ENCODE peak calls at places on chromosome 4, in six cellular contexts. N is Panc1, Y is H1, C is tibial artery, B is colonic mucosa, T is foreskin fibroblast. O is an unnamed sample.

GRCh38 chr4:30714408-30715031 is 5.6 kb upstream of the PCDH7 start:
- DNase-seq in N (no peak), Y (no peak), C (no peak), B (peak; percentile 47), T (no peak), O (no peak)

GRCh38 chr4:108171541-108172230 is 3.0 kb upstream of the LEF1 start:
- DNase-seq in N (no peak), Y (no peak), C (no peak), B (no peak), T (no peak), O (no peak)

GRCh38 chr4:27894951-27895350 is 1034.3 kb downstream of the STIM2 start:
- DNase-seq in N (no peak), Y (no peak), C (no peak), B (no peak), T (no peak), O (no peak)

GRCh38 chr4:55173580-55173979 is 48.2 kb upstream of the KDR start:
- DNase-seq in N (no peak), Y (no peak), C (no peak), B (no peak), T (peak; percentile 50), O (no peak)

GRCh38 chr4:101242441-101242840 is 104.9 kb downstream of the PPP3CA start:
- DNase-seq in N (no peak), Y (no peak), C (no peak), B (no peak), T (no peak), O (no peak)

GRCh38 chr4:168656946-168657473 is 160.2 kb downstream of the PALLD start:
- DNase-seq in N (no peak), Y (no peak), C (no peak), B (no peak), T (no peak), O (no peak)

GRCh38 chr4:11609751-11610150 is 181.1 kb upstream of the HS3ST1 start:
- DNase-seq in N (no peak), Y (no peak), C (no peak), B (no peak), T (no peak), O (no peak)

GRCh38 chr4:6546681-6547447 is 28.1 kb upstream of the MAN2B2 start:
- DNase-seq in N (no peak), Y (peak; percentile 39), C (no peak), B (peak; percentile 27), T (peak; percentile 33), O (peak; percentile 19)

GRCh38 chr4:30950737-30951136 is 230.6 kb downstream of the PCDH7 start:
- DNase-seq in N (no peak), Y (no peak), C (no peak), B (peak; percentile 40), T (no peak), O (no peak)

GRCh38 chr4:23915459-23916132 is 25.7 kb upstream of the PPARGC1A start:
- DNase-seq in N (no peak), Y (no peak), C (no peak), B (no peak), T (no peak), O (no peak)

GRCh38 chr4:27000820-27001219 is 140.2 kb downstream of the STIM2 start:
- DNase-seq in N (no peak), Y (no peak), C (no peak), B (no peak), T (no peak), O (no peak)

GRCh38 chr4:16250665-16251365 is 24.5 kb upstream of the TAPT1 start:
- DNase-seq in N (no peak), Y (no peak), C (no peak), B (no peak), T (peak; percentile 20), O (peak; percentile 35)

GRCh38 chr4:2244947-2245786 is 3.2 kb upstream of the HAUS3 start:
- DNase-seq in N (no peak), Y (no peak), C (no peak), B (no peak), T (no peak), O (no peak)

GRCh38 chr4:22312113-22312512 is 203.8 kb downstream of the ADGRA3 start:
- DNase-seq in N (no peak), Y (no peak), C (no peak), B (no peak), T (no peak), O (no peak)

GRCh38 chr4:99845179-99845578 is 28.6 kb downstream of the DAPP1 start:
- DNase-seq in N (no peak), Y (no peak), C (no peak), B (no peak), T (no peak), O (no peak)

GRCh38 chr4:83240379-83240875 is 44.2 kb downstream of the COQ2 start:
- DNase-seq in N (no peak), Y (no peak), C (no peak), B (no peak), T (no peak), O (no peak)

GRCh38 chr4:23631255-23631950 is 258.4 kb downstream of the PPARGC1A start:
- DNase-seq in N (no peak), Y (no peak), C (no peak), B (no peak), T (no peak), O (no peak)

GRCh38 chr4:110769578-110769977 is 146.7 kb upstream of the PITX2 start:
- DNase-seq in N (no peak), Y (no peak), C (no peak), B (no peak), T (peak; percentile 24), O (no peak)

GRCh38 chr4:152510349-152511147 is 25.3 kb downstream of the FBXW7 start:
- DNase-seq in N (no peak), Y (no peak), C (no peak), B (no peak), T (no peak), O (no peak)

GRCh38 chr4:69831646-69832325 is 28.2 kb downstream of the SULT1E1 start:
- DNase-seq in N (no peak), Y (no peak), C (no peak), B (peak; percentile 43), T (no peak), O (no peak)
- H3K4me3 ChIP-seq in N (no peak overlapping the region), Y (no peak overlapping the region), C (no peak overlapping the region), B (peak overlapping the region; percentile 16), T (no peak overlapping the region), O (no peak overlapping the region)

DNA sequence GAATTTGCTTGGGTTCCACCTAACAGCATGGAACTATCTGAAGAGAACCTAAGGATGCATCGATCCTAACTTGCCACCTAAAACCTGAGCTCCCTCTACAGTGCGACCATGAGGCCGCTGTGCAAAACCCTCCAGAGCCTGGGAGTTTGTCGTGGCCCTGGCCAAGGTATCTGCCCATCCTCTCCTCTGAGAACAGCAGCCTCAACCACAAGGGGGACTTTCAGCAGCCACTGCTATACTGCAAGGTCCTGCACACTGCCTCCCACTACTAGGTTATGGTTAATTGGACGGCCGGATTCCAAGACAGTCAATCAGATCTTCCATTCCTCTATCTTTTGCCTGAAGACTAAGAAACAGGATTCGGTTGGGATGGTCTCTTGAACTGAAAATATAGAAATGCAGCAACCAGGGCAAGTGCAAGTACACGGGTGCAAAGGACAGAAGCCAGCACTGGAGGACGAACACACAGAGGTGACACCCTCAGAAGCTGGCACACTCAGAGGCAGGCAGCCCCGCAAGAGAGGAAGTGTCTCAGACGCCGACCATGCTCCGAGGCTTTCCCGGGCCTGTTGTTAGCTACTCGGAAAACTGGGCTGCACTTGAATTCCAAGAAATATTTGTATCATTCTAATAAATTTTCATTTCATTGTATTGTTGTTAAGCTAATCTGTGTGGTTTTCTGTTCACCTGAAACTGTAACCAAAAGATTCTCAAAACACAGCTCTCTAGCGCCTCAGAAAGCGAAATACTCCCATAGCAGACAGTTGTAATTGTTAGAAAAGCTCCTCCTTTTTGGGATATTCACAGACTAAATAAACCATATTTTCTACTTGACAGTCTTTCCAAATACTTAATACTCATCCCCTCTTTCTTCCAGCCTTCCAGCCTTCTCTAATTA is 63.3 kb downstream of the AFAP1 start:
- DNase-seq in N (no peak), Y (no peak), C (no peak), B (no peak), T (no peak), O (no peak)
- TF ChIP-seq CTCF in N (peak; percentile 66), Y (peak; percentile 39), C (peak; percentile 19), B (no peak), T (peak; percentile 45), O (peak; percentile 43)

DNA sequence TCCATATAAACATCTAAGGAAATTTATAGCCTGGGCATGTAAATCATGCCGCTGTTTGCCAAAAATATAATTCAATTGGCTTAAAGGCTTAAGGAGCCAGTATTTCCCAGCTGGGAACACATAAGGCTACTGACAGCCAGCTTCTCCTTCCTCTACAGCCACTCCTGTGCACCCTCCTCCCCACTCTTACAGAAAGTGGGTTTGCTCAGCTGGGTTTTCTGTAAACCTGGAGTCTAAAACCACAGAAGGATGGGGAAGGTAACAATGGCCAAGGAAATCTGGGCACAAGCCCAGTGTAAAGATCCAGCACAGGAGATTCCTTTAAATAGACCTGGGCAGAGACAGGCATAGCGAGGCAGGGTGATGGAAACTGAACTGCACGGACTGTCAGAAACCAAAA is 18.5 kb downstream of the ACSL1 start:
- DNase-seq in N (no peak), Y (no peak), C (peak; percentile 10), B (no peak), T (no peak), O (no peak)
- H3K4me3 ChIP-seq in N (no peak overlapping the region), Y (no peak overlapping the region), C (no peak overlapping the region), B (no peak overlapping the region), T (no peak overlapping the region), O (no peak overlapping the region)

DNA sequence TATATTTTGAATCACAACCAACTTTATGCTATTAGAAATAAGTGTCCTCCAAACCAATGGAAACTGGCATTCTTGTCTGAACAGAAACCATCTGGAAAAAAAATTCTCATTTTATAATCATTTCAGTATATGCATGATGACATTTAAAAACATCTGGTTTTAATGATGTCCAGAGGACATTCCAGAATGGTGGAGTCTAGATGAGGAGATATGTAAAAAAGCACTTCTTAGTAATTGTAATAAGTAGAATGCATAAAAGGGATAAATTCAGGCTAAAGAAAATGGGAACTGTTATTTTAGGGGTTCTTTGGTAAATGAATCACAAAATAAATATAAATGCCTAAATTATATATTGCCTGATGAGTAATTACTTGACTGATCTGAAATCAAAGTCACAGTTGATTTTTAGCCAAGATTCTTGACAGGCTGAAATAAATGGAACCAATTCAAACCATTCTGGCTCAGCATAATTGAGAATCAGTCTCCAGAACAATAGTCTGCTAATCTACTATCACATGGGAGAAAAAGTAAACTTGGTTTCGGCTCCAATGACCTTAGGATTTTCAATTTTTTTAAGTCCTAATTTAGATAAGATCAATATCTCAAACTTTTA is 636.6 kb downstream of the FAT4 start:
- DNase-seq in N (no peak), Y (no peak), C (no peak), B (no peak), T (peak; percentile 52), O (no peak)
- TF ChIP-seq CTCF in N (no peak), Y (no peak), C (no peak), B (no peak), T (no peak), O (no peak)

GRCh38 chr4:86543080-86543479 is 51.0 kb upstream of the PTPN13 start:
- DNase-seq in N (no peak), Y (no peak), C (no peak), B (no peak), T (no peak), O (no peak)

GRCh38 chr4:86543560-86544312 is 50.4 kb upstream of the PTPN13 start:
- DNase-seq in N (no peak), Y (no peak), C (no peak), B (no peak), T (no peak), O (peak; percentile 18)

GRCh38 chr4:86547140-86547539 is 47.0 kb upstream of the PTPN13 start:
- DNase-seq in N (no peak), Y (no peak), C (no peak), B (no peak), T (no peak), O (no peak)

GRCh38 chr4:86542319-86543027 is 51.6 kb upstream of the PTPN13 start:
- DNase-seq in N (no peak), Y (no peak), C (no peak), B (no peak), T (no peak), O (no peak)

GRCh38 chr4:86544313-86544966 is 49.7 kb upstream of the PTPN13 start:
- DNase-seq in N (no peak), Y (no peak), C (no peak), B (no peak), T (no peak), O (no peak)
- H3K4me3 ChIP-seq in N (no peak overlapping the region), Y (no peak overlapping the region), C (no peak overlapping the region), B (no peak overlapping the region), T (no peak overlapping the region), O (no peak overlapping the region)